ENCODE peak calls at places on chromosomes 5 and 9, in nine cellular contexts. H is adrenal gland, C is fibroblast of lung, A is right cardiac atrium, W is pancreas, E is AG10803, X is sigmoid colon, P is heart right ventricle, Q is IMR-90. V is an unnamed sample.

GRCh38 chr5:41356746-41357145 is 143.4 kb upstream of the C6 start:
- DNase-seq in H (no peak), C (no peak), A (no peak), W (no peak), E (no peak), X (no peak), P (no peak), Q (no peak), V (no peak)

GRCh38 chr9:89731262-89731980 is 126.6 kb downstream of the GADD45G start:
- DNase-seq in H (no peak), C (no peak), A (no peak), W (no peak), E (no peak), X (no peak), P (no peak), Q (no peak), V (no peak)

GRCh38 chr5:170503970-170504525 is at the start of gene KCNIP1:
- DNase-seq in H (peak; percentile 37), C (peak; percentile 41), A (peak; percentile 26), W (peak; percentile 74), E (no peak), X (no peak), P (no peak), Q (no peak), V (no peak)

GRCh38 chr5:17991775-17992174 is 357.5 kb downstream of the TAF11L14 start:
- DNase-seq in H (no peak), C (no peak), A (no peak), W (no peak), E (no peak), X (no peak), P (no peak), Q (no peak), V (no peak)

GRCh38 chr5:122730037-122730436 is 44.8 kb upstream of the SNX2 start:
- DNase-seq in H (no peak), C (no peak), A (no peak), W (no peak), E (no peak), X (no peak), P (no peak), Q (no peak), V (no peak)

GRCh38 chr9:110050925-110051355 is 157.0 kb downstream of the C9orf152 start:
- DNase-seq in H (peak; percentile 33), C (peak; percentile 96), A (peak; percentile 33), W (no peak), E (peak; percentile 96), X (peak; percentile 80), P (no peak), Q (peak; percentile 95), V (peak; percentile 88)

GRCh38 chr5:75405296-75405695 is 68.3 kb downstream of the HMGCR start:
- DNase-seq in H (no peak), C (peak; percentile 27), A (no peak), W (no peak), E (no peak), X (no peak), P (no peak), Q (peak; percentile 23), V (no peak)

GRCh38 chr5:129135633-129136032 is 41.1 kb downstream of the ISOC1 start:
- DNase-seq in H (no peak), C (no peak), A (no peak), W (no peak), E (no peak), X (no peak), P (no peak), Q (no peak), V (no peak)

GRCh38 chr5:94021246-94021645 is 279.8 kb upstream of the POU5F2 start:
- DNase-seq in H (peak; percentile 65), C (peak; percentile 77), A (no peak), W (no peak), E (peak; percentile 66), X (no peak), P (no peak), Q (peak; percentile 74), V (peak; percentile 57)

GRCh38 chr5:148209151-148209550 is 6.3 kb downstream of the SPINK6 start:
- DNase-seq in H (no peak), C (no peak), A (no peak), W (no peak), E (no peak), X (no peak), P (no peak), Q (no peak), V (no peak)

GRCh38 chr5:124677999-124678385 is 68.4 kb downstream of the ZNF608 start:
- DNase-seq in H (no peak), C (no peak), A (no peak), W (no peak), E (no peak), X (no peak), P (no peak), Q (no peak), V (no peak)

GRCh38 chr5:151085517-151086031 is 4.7 kb upstream of the TNIP1 start:
- DNase-seq in H (peak; percentile 73), C (no peak), A (peak; percentile 78), W (no peak), E (peak; percentile 38), X (peak; percentile 87), P (peak; percentile 71), Q (peak; percentile 44), V (peak; percentile 85)

GRCh38 chr5:151086192-151086869 is 5.5 kb upstream of the TNIP1 start:
- DNase-seq in H (no peak), C (no peak), A (no peak), W (no peak), E (no peak), X (no peak), P (no peak), Q (no peak), V (no peak)

GRCh38 chr5:151082274-151082902 is 1.6 kb upstream of the TNIP1 start:
- DNase-seq in H (no peak), C (no peak), A (no peak), W (no peak), E (no peak), X (no peak), P (no peak), Q (peak; percentile 37), V (no peak)

GRCh38 chr5:151082976-151083651 is 2.3 kb upstream of the TNIP1 start:
- DNase-seq in H (no peak), C (peak; percentile 49), A (no peak), W (no peak), E (no peak), X (no peak), P (no peak), Q (peak; percentile 36), V (no peak)

DNA sequence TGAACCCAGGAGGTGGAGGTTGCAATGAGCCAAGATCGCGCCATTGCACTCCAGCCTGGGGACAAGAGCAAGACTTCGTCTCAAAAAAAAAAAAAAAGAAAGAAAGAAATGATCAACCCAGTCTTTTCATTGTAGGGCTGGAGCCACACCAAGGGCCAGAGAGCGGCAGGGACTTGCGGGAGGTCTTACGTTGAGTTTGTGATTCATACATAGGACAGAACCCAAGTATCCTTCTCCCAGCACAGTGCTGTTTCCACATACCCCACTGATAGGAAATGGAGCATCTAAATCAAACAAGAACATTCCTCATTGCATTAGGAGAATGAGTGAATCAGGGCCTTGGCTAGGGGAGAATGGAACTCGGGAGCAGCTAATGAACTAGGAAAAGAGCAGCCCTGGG is 3.5 kb upstream of the TNIP1 start:
- DNase-seq in H (no peak), C (no peak), A (no peak), W (no peak), E (peak; percentile 56), X (no peak), P (no peak), Q (peak; percentile 32), V (no peak)
- H3K4me3 ChIP-seq in H (no peak overlapping the region), C (no peak overlapping the region), A (no peak overlapping the region), W (no peak overlapping the region), E (no peak overlapping the region), X (no peak overlapping the region), P (no peak overlapping the region), Q (no peak overlapping the region), V (no peak overlapping the region)

GRCh38 chr9:87389936-87390335 is 107.7 kb upstream of the DAPK1 start:
- DNase-seq in H (no peak), C (peak; percentile 76), A (no peak), W (no peak), E (peak; percentile 8), X (no peak), P (no peak), Q (no peak), V (no peak)
- H3K4me3 ChIP-seq in H (no peak overlapping the region), C (no peak overlapping the region), A (no peak overlapping the region), W (no peak overlapping the region), E (no peak overlapping the region), X (no peak overlapping the region), P (no peak overlapping the region), Q (no peak overlapping the region), V (no peak overlapping the region)

GRCh38 chr5:179732918-179733763 is 519 bp downstream of the MAML1 start:
- DNase-seq in H (peak; percentile 49), C (peak; percentile 35), A (peak; percentile 27), W (peak; percentile 77), E (peak; percentile 24), X (peak; percentile 71), P (peak; percentile 23), Q (peak; percentile 28), V (peak; percentile 30)

GRCh38 chr5:179733764-179734126 is 1.1 kb downstream of the MAML1 start:
- DNase-seq in H (no peak), C (no peak), A (no peak), W (no peak), E (no peak), X (no peak), P (no peak), Q (no peak), V (no peak)

GRCh38 chr5:179732412-179732917 is at the start of gene MAML1:
- DNase-seq in H (peak; percentile 100), C (peak; percentile 100), A (peak; percentile 100), W (peak; percentile 97), E (peak; percentile 100), X (peak; percentile 100), P (peak; percentile 100), Q (peak; percentile 100), V (peak; percentile 100)

GRCh38 chr5:179731791-179732411 is 721 bp upstream of the MAML1 start:
- DNase-seq in H (peak; percentile 59), C (peak; percentile 82), A (peak; percentile 37), W (no peak), E (peak; percentile 86), X (peak; percentile 69), P (peak; percentile 11), Q (peak; percentile 89), V (peak; percentile 93)

GRCh38 chr5:179734536-179735164 is 2.0 kb downstream of the MAML1 start:
- DNase-seq in H (no peak), C (no peak), A (no peak), W (no peak), E (no peak), X (no peak), P (no peak), Q (no peak), V (no peak)
- H3K4me3 ChIP-seq in H (no peak overlapping the region), C (peak overlapping the region; percentile 91), A (peak overlapping the region; percentile 92), W (peak overlapping the region; percentile 90), E (peak overlapping the region; percentile 79), X (no peak overlapping the region), P (peak overlapping the region; percentile 67), Q (peak overlapping the region; percentile 93), V (peak overlapping the region; percentile 63)

GRCh38 chr9:277595-278330 is 63.1 kb downstream of the DOCK8 start:
- DNase-seq in H (no peak), C (no peak), A (no peak), W (no peak), E (no peak), X (no peak), P (no peak), Q (no peak), V (no peak)
- H3K4me3 ChIP-seq in H (no peak overlapping the region), C (no peak overlapping the region), A (no peak overlapping the region), W (no peak overlapping the region), E (no peak overlapping the region), X (no peak overlapping the region), P (no peak overlapping the region), Q (no peak overlapping the region), V (no peak overlapping the region)